ENCODE peak calls at places on chromosome 12, in four cellular contexts. Y is K562, M is A549, C is HepG2. Q is an unnamed sample.

GRCh38 chr12:116542345-116542950 is 16.7 kb upstream of the MAP1LC3B2 start:
- DNase-seq in M (no peak), Y (peak; percentile 47), C (no peak), Q (no peak)

GRCh38 chr12:7555752-7556151 is 52.2 kb upstream of the CD163 start:
- DNase-seq in M (no peak), C (no peak), Y (peak; percentile 13), Q (no peak)

GRCh38 chr12:62910549-62911169 is 24.3 kb downstream of the PPM1H start:
- DNase-seq in C (no peak), Y (peak; percentile 73), M (no peak), Q (no peak)

GRCh38 chr12:121404734-121405133 is 4.8 kb downstream of the RNF34 start:
- DNase-seq in M (no peak), C (peak; percentile 35), Y (no peak), Q (no peak)

GRCh38 chr12:43332977-43333649 is 218.9 kb downstream of the ADAMTS20 start:
- DNase-seq in C (no peak), Y (no peak), M (no peak), Q (no peak)

GRCh38 chr12:88299567-88300101 is 157.5 kb downstream of the TMTC3 start:
- DNase-seq in Y (peak; percentile 8), C (no peak), M (peak; percentile 66), Q (no peak)

GRCh38 chr12:48050174-48050573 is 45.9 kb upstream of the COL2A1 start:
- DNase-seq in Y (no peak), M (no peak), C (no peak), Q (no peak)

GRCh38 chr12:3307419-3307818 is 183.6 kb upstream of the PRMT8 start:
- DNase-seq in M (no peak), Y (no peak), C (no peak), Q (no peak)

GRCh38 chr12:11635341-11635740 is 14.1 kb upstream of the ETV6 start:
- DNase-seq in M (no peak), C (no peak), Y (no peak), Q (no peak)

GRCh38 chr12:89671469-89671868 is 37.2 kb downstream of the ATP2B1 start:
- DNase-seq in Y (no peak), C (no peak), M (no peak), Q (no peak)

GRCh38 chr12:11729008-11729407 is 79.5 kb downstream of the ETV6 start:
- DNase-seq in M (no peak), C (no peak), Y (no peak), Q (no peak)

GRCh38 chr12:116878567-116879508 is 2.4 kb downstream of the HRK start:
- DNase-seq in M (no peak), Y (no peak), C (no peak), Q (peak; percentile 49)

GRCh38 chr12:82357845-82358199 is 365 bp downstream of the CCDC59 start:
- DNase-seq in Y (no peak), C (peak; percentile 13), M (no peak), Q (no peak)

GRCh38 chr12:30965613-30965985 is 39.1 kb downstream of the TSPAN11 start:
- DNase-seq in Y (peak; percentile 22), C (peak; percentile 41), M (peak; percentile 18), Q (peak; percentile 60)

GRCh38 chr12:57418255-57418654 is 12.6 kb downstream of the R3HDM2 start:
- DNase-seq in C (no peak), Y (peak; percentile 18), M (no peak), Q (no peak)

GRCh38 chr12:58787021-58787760 is 133.1 kb downstream of the LRIG3 start:
- DNase-seq in Y (no peak), M (no peak), C (no peak), Q (no peak)

GRCh38 chr12:51793201-51793600 is 55.3 kb downstream of the FIGNL2 start:
- DNase-seq in M (no peak), C (no peak), Y (no peak), Q (no peak)

GRCh38 chr12:31728917-31729640 is at the start of gene AMN1:
- DNase-seq in Y (peak; percentile 96), M (peak; percentile 98), C (peak; percentile 98), Q (peak; percentile 99)

GRCh38 chr12:51620448-51620847 is 29.4 kb downstream of the SCN8A start:
- DNase-seq in C (no peak), M (no peak), Y (no peak), Q (no peak)

DNA sequence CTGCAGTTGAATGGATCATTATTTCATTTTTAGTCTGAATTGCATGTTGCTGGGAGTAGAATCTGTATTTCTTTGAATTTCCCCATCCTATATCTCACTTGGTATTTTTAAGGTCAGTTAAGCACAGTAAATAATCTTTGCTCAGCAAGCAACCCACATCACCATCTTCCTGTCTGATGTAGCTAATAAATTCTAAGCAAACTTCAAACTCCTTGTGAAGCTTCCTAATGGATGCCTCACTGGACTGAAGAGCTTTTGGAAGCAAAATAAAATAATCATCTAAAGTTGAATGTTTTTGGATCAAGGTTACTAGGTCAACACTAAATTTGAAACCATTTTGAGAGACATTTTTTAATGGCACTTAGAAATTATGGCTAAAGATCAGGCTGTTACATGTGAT is 163.9 kb downstream of the MSRB3 start:
- DNase-seq in C (no peak), Y (no peak), M (no peak), Q (no peak)
- TF ChIP-seq NR3C1 in C (no peak), Y (no peak), M (no peak), Q (no peak)

GRCh38 chr12:20491290-20491689 is 123.0 kb downstream of the PDE3A start:
- DNase-seq in M (no peak), Y (no peak), C (no peak), Q (no peak)
- TF ChIP-seq NR3C1 in M (no peak), Y (no peak), C (no peak), Q (no peak)

DNA sequence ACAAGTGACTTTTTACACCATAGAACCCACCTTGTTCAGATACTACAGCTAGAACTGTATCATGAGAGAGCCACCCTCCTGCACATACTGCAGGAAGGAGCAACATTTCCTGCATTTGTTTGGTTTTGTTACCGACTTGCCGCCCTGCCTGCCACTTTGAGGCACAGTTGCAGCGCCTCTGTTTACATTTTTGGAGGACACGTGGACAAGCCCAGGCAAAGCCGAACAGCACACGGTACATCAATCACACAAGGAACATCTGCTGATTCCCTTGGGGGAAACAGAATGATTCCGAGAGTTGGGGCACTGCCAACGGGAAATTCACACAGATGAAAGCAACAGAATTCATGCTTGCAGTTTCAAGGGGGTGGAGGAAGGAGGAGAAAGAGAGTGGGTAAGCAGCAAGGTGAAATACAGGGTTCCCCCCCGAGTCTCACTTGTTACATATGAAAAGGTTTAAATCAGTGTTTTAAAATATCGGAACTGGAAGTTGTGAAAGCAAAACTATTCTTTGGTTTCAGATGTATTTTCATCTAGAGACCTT is 110.7 kb downstream of the BTG1 start:
- DNase-seq in C (peak; percentile 44), M (peak; percentile 24), Y (no peak), Q (no peak)
- TF ChIP-seq NR3C1 in C (no peak), M (no peak), Y (no peak), Q (no peak)

GRCh38 chr12:79634957-79635471 is 55.8 kb downstream of the PAWR start:
- DNase-seq in Y (no peak), C (no peak), M (no peak), Q (no peak)
- TF ChIP-seq NR3C1 in Y (no peak), C (no peak), M (no peak), Q (no peak)

GRCh38 chr12:40192704-40193255 is 32.0 kb upstream of the LRRK2 start:
- DNase-seq in C (no peak), Y (no peak), M (no peak), Q (no peak)
- TF ChIP-seq NR3C1 in C (no peak), Y (no peak), M (no peak), Q (no peak)

GRCh38 chr12:93336344-93336743 is 41.4 kb upstream of the NUDT4 start:
- DNase-seq in M (no peak), Y (no peak), C (peak; percentile 86), Q (no peak)
- TF ChIP-seq NR3C1 in M (no peak), Y (no peak), C (no peak), Q (no peak)

DNA sequence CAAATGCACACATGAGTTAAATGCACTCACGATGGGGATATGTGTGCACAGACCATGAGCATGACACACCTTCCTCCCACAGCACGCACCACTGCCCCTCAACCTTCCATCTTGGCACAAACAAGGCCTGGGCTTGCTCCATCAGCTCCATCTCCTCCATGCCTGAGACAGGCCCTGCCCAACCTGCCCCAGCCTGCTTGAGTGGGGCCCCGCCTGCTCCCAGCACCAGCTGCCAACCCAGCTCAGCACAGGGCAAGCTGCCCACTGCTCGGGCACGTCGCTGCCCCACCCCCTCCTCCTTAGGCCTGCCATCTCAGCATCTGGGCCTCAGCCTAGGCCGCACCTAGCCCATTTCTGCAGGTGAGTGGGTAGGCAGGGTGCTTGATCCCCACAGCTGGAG is 27.6 kb upstream of the KRT78 start:
- DNase-seq in C (no peak), M (no peak), Y (no peak), Q (no peak)
- TF ChIP-seq NR3C1 in C (no peak), M (no peak), Y (no peak), Q (no peak)

DNA sequence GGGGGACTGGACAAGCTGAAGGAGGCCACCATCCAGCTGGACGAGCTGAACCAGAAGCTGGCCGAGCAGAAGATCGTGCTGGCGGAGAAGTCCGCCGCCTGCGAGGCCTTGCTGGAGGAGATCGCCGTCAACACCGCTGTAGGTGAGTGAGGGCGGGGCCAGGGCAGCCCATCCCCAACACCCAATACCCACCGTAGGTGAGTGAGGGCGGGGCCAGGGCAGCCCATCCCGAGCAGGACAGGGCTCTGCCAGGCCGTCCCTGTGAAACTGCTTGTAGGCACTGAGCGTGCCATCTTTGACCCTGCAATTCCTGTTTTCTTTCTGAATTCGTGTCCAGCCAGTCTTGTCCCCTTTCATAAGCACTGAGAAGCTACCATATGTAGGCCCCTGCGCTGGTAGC is 74.0 kb downstream of the CCDC92 start:
- DNase-seq in M (no peak), C (no peak), Y (no peak), Q (peak; percentile 35)
- TF ChIP-seq NR3C1 in M (no peak), C (no peak), Y (no peak), Q (no peak)

GRCh38 chr12:94940771-94941170 is 62.7 kb downstream of the NDUFA12 start:
- DNase-seq in Y (no peak), M (no peak), C (no peak), Q (no peak)

GRCh38 chr12:94938583-94938982 is 64.9 kb downstream of the NDUFA12 start:
- DNase-seq in Y (no peak), C (no peak), M (no peak), Q (no peak)

GRCh38 chr12:94942663-94943062 is 60.8 kb downstream of the NDUFA12 start:
- DNase-seq in C (no peak), Y (no peak), M (no peak), Q (no peak)

DNA sequence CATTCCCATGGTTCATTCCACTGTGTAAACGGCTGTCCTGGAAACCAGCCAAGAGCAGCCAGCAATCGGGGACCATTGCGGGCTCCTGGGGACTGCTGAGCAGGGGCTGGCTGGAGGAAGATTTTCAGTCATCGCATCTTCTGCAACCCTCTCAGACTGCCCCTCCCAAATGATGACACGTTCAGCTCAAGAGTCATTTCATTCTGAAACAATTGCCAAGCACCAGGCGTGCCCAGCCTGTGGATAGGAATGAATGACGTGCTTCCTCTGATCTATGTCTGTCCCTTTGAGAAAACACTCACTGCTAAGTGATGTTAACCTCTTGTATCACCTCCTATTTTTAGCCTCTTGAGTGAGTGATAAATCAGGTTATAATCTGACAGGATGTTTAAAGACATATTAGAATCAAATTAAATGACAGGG is 62.0 kb downstream of the NDUFA12 start:
- DNase-seq in C (no peak), M (no peak), Y (no peak), Q (no peak)
- TF ChIP-seq NR3C1 in C (no peak), M (no peak), Y (no peak), Q (no peak)